ENCODE peak calls at places on chromosome 13, in nine cellular contexts. One of them, this sample, is unnamed.
A peak's percentile ranks its signal among the peaks of the same experiment; 100 is the strongest.

GRCh38 chr13:48896312-48896711 is 79.4 kb upstream of the FNDC3A start:
- DNase-seq in vagina: no peak
- DNase-seq in ascending aorta: no peak
- DNase-seq in heart right ventricle: no peak
- DNase-seq in IMR-90: peak; percentile 87
- DNase-seq in AG04450: peak; percentile 38
- DNase-seq in left lung: no peak
- DNase-seq in CD8-positive, alpha-beta memory T cell: no peak
- DNase-seq in breast epithelium: no peak
- DNase-seq in this sample: no peak

GRCh38 chr13:47790755-47791154 is 210.3 kb downstream of the SUCLA2 start:
- DNase-seq in CD8-positive, alpha-beta memory T cell: no peak
- DNase-seq in IMR-90: no peak
- DNase-seq in heart right ventricle: no peak
- DNase-seq in AG04450: no peak
- DNase-seq in left lung: no peak
- DNase-seq in ascending aorta: no peak
- DNase-seq in breast epithelium: no peak
- DNase-seq in vagina: no peak
- DNase-seq in this sample: no peak

GRCh38 chr13:66657165-66657895 is 572.8 kb downstream of the PCDH9 start:
- DNase-seq in IMR-90: peak; percentile 98
- DNase-seq in AG04450: peak; percentile 91
- DNase-seq in CD8-positive, alpha-beta memory T cell: no peak
- DNase-seq in vagina: no peak
- DNase-seq in ascending aorta: no peak
- DNase-seq in left lung: peak; percentile 39
- DNase-seq in breast epithelium: peak; percentile 80
- DNase-seq in heart right ventricle: peak; percentile 44
- DNase-seq in this sample: no peak

GRCh38 chr13:36778083-36778671 is 40.8 kb upstream of the RFXAP start:
- DNase-seq in IMR-90: peak; percentile 74
- DNase-seq in AG04450: peak; percentile 81
- DNase-seq in breast epithelium: no peak
- DNase-seq in heart right ventricle: no peak
- DNase-seq in ascending aorta: no peak
- DNase-seq in CD8-positive, alpha-beta memory T cell: no peak
- DNase-seq in left lung: no peak
- DNase-seq in vagina: no peak
- DNase-seq in this sample: no peak

GRCh38 chr13:26949701-26950345 is 189.2 kb upstream of the GPR12 start:
- DNase-seq in ascending aorta: no peak
- DNase-seq in CD8-positive, alpha-beta memory T cell: no peak
- DNase-seq in left lung: no peak
- DNase-seq in heart right ventricle: no peak
- DNase-seq in IMR-90: no peak
- DNase-seq in vagina: no peak
- DNase-seq in AG04450: no peak
- DNase-seq in breast epithelium: no peak
- DNase-seq in this sample: no peak

GRCh38 chr13:108195146-108195545 is 20.2 kb downstream of the LIG4 start:
- DNase-seq in IMR-90: peak; percentile 30
- DNase-seq in heart right ventricle: no peak
- DNase-seq in AG04450: no peak
- DNase-seq in CD8-positive, alpha-beta memory T cell: no peak
- DNase-seq in left lung: no peak
- DNase-seq in ascending aorta: no peak
- DNase-seq in vagina: no peak
- DNase-seq in breast epithelium: no peak
- DNase-seq in this sample: no peak

GRCh38 chr13:80873589-80873988 is 532.7 kb upstream of the SPRY2 start:
- DNase-seq in ascending aorta: no peak
- DNase-seq in IMR-90: no peak
- DNase-seq in AG04450: no peak
- DNase-seq in heart right ventricle: no peak
- DNase-seq in CD8-positive, alpha-beta memory T cell: no peak
- DNase-seq in breast epithelium: no peak
- DNase-seq in vagina: no peak
- DNase-seq in left lung: no peak
- DNase-seq in this sample: no peak

GRCh38 chr13:100674363-100674847 is at the start of gene TMTC4:
- DNase-seq in CD8-positive, alpha-beta memory T cell: no peak
- DNase-seq in heart right ventricle: no peak
- DNase-seq in ascending aorta: no peak
- DNase-seq in IMR-90: no peak
- DNase-seq in left lung: no peak
- DNase-seq in breast epithelium: no peak
- DNase-seq in vagina: no peak
- DNase-seq in AG04450: no peak
- DNase-seq in this sample: no peak

GRCh38 chr13:18949489-18949761 is 232.2 kb downstream of the TUBA3C start:
- DNase-seq in left lung: no peak
- DNase-seq in breast epithelium: no peak
- DNase-seq in AG04450: no peak
- DNase-seq in heart right ventricle: no peak
- DNase-seq in CD8-positive, alpha-beta memory T cell: no peak
- DNase-seq in vagina: no peak
- DNase-seq in IMR-90: no peak
- DNase-seq in ascending aorta: no peak
- DNase-seq in this sample: no peak

GRCh38 chr13:38697628-38698333 is 10.9 kb downstream of the FREM2 start:
- DNase-seq in heart right ventricle: no peak
- DNase-seq in breast epithelium: no peak
- DNase-seq in IMR-90: no peak
- DNase-seq in vagina: no peak
- DNase-seq in ascending aorta: no peak
- DNase-seq in left lung: no peak
- DNase-seq in CD8-positive, alpha-beta memory T cell: no peak
- DNase-seq in AG04450: no peak
- DNase-seq in this sample: no peak

GRCh38 chr13:64234255-64234654 is 2818.6 kb upstream of the PCDH20 start:
- DNase-seq in heart right ventricle: no peak
- DNase-seq in IMR-90: peak; percentile 65
- DNase-seq in vagina: no peak
- DNase-seq in CD8-positive, alpha-beta memory T cell: no peak
- DNase-seq in breast epithelium: no peak
- DNase-seq in left lung: no peak
- DNase-seq in ascending aorta: no peak
- DNase-seq in AG04450: no peak
- DNase-seq in this sample: no peak

GRCh38 chr13:66301482-66301881 is 928.7 kb downstream of the PCDH9 start:
- DNase-seq in IMR-90: no peak
- DNase-seq in CD8-positive, alpha-beta memory T cell: no peak
- DNase-seq in vagina: no peak
- DNase-seq in left lung: no peak
- DNase-seq in AG04450: no peak
- DNase-seq in heart right ventricle: no peak
- DNase-seq in ascending aorta: no peak
- DNase-seq in breast epithelium: no peak
- DNase-seq in this sample: no peak

GRCh38 chr13:106418556-106418955 is 116.9 kb downstream of the EFNB2 start:
- DNase-seq in heart right ventricle: no peak
- DNase-seq in AG04450: peak; percentile 46
- DNase-seq in vagina: no peak
- DNase-seq in ascending aorta: no peak
- DNase-seq in CD8-positive, alpha-beta memory T cell: no peak
- DNase-seq in breast epithelium: no peak
- DNase-seq in IMR-90: peak; percentile 74
- DNase-seq in left lung: no peak
- DNase-seq in this sample: no peak

DNA sequence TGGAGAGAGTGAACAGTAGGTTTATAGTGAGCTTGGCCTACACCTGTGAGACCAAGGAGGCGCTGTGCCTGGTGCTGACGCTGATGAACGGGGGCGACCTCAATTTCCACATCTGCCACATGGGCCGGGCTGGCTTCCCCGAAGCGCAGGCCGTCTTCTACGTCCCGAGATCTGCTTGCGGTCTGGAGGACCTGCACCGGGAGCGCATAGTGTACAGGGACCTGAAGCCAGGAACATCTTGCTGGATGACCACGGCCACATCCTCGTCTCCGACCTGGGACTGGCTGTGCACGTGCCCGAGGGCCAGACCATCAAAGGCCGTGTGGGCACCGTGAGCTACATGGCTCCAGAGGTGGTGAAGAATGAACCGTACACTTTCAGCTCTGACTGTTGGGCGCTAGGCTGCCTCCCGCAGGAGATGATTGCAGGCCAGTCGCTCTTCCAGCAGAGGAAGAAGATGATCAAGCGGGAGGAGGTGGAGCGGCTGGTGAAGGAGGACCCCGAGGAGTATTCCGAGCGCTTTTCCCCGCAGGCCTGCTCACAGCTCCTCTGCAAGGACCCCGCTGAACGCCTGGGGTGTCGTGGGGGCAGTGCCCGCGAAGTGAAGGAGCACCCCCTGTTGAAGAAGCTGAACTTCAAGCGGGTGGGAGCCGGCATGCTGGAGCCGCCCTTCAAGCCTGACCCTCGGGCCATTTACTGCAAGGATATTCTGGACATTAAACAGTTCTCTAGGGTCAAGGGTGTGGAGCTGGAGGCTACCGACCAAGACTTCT is 139.0 kb downstream of the ZDHHC20 start:
- DNase-seq in heart right ventricle: no peak
- DNase-seq in CD8-positive, alpha-beta memory T cell: no peak
- DNase-seq in ascending aorta: no peak
- DNase-seq in left lung: no peak
- DNase-seq in breast epithelium: no peak
- DNase-seq in IMR-90: no peak
- DNase-seq in vagina: no peak
- DNase-seq in AG04450: no peak
- DNase-seq in this sample: no peak
- H3K27ac ChIP-seq in heart right ventricle: no peak overlapping the region
- H3K27ac ChIP-seq in CD8-positive, alpha-beta memory T cell: no peak overlapping the region
- H3K27ac ChIP-seq in ascending aorta: no peak overlapping the region
- H3K27ac ChIP-seq in left lung: no peak overlapping the region
- H3K27ac ChIP-seq in breast epithelium: no peak overlapping the region
- H3K27ac ChIP-seq in IMR-90: no peak overlapping the region
- H3K27ac ChIP-seq in vagina: no peak overlapping the region
- H3K27ac ChIP-seq in AG04450: no peak overlapping the region
- H3K27ac ChIP-seq in this sample: no peak overlapping the region

GRCh38 chr13:110649551-110649950 is 34.2 kb downstream of the NAXD start:
- DNase-seq in breast epithelium: no peak
- DNase-seq in left lung: peak; percentile 19
- DNase-seq in CD8-positive, alpha-beta memory T cell: no peak
- DNase-seq in heart right ventricle: no peak
- DNase-seq in IMR-90: no peak
- DNase-seq in vagina: no peak
- DNase-seq in AG04450: no peak
- DNase-seq in ascending aorta: peak; percentile 46
- DNase-seq in this sample: no peak

GRCh38 chr13:110651726-110652230 is 36.4 kb downstream of the NAXD start:
- DNase-seq in left lung: peak; percentile 7
- DNase-seq in IMR-90: no peak
- DNase-seq in AG04450: no peak
- DNase-seq in heart right ventricle: no peak
- DNase-seq in ascending aorta: peak; percentile 49
- DNase-seq in CD8-positive, alpha-beta memory T cell: no peak
- DNase-seq in breast epithelium: no peak
- DNase-seq in vagina: no peak
- DNase-seq in this sample: no peak

GRCh38 chr13:110651271-110651670 is 35.9 kb downstream of the NAXD start:
- DNase-seq in ascending aorta: peak; percentile 56
- DNase-seq in vagina: no peak
- DNase-seq in IMR-90: no peak
- DNase-seq in breast epithelium: no peak
- DNase-seq in left lung: peak; percentile 15
- DNase-seq in CD8-positive, alpha-beta memory T cell: no peak
- DNase-seq in heart right ventricle: no peak
- DNase-seq in AG04450: no peak
- DNase-seq in this sample: no peak

GRCh38 chr13:110648848-110649421 is 33.6 kb downstream of the NAXD start:
- DNase-seq in ascending aorta: peak; percentile 56
- DNase-seq in left lung: peak; percentile 18
- DNase-seq in breast epithelium: no peak
- DNase-seq in heart right ventricle: no peak
- DNase-seq in vagina: no peak
- DNase-seq in CD8-positive, alpha-beta memory T cell: no peak
- DNase-seq in IMR-90: no peak
- DNase-seq in AG04450: no peak
- DNase-seq in this sample: no peak

GRCh38 chr13:110650436-110650835 is 35.1 kb downstream of the NAXD start:
- DNase-seq in vagina: no peak
- DNase-seq in ascending aorta: peak; percentile 39
- DNase-seq in AG04450: no peak
- DNase-seq in IMR-90: no peak
- DNase-seq in breast epithelium: no peak
- DNase-seq in left lung: peak; percentile 16
- DNase-seq in CD8-positive, alpha-beta memory T cell: no peak
- DNase-seq in heart right ventricle: no peak
- DNase-seq in this sample: no peak
- H3K27ac ChIP-seq in vagina: no peak overlapping the region
- H3K27ac ChIP-seq in ascending aorta: no peak overlapping the region
- H3K27ac ChIP-seq in AG04450: no peak overlapping the region
- H3K27ac ChIP-seq in IMR-90: no peak overlapping the region
- H3K27ac ChIP-seq in breast epithelium: no peak overlapping the region
- H3K27ac ChIP-seq in left lung: no peak overlapping the region
- H3K27ac ChIP-seq in CD8-positive, alpha-beta memory T cell: no peak overlapping the region
- H3K27ac ChIP-seq in heart right ventricle: no peak overlapping the region
- H3K27ac ChIP-seq in this sample: no peak overlapping the region

DNA sequence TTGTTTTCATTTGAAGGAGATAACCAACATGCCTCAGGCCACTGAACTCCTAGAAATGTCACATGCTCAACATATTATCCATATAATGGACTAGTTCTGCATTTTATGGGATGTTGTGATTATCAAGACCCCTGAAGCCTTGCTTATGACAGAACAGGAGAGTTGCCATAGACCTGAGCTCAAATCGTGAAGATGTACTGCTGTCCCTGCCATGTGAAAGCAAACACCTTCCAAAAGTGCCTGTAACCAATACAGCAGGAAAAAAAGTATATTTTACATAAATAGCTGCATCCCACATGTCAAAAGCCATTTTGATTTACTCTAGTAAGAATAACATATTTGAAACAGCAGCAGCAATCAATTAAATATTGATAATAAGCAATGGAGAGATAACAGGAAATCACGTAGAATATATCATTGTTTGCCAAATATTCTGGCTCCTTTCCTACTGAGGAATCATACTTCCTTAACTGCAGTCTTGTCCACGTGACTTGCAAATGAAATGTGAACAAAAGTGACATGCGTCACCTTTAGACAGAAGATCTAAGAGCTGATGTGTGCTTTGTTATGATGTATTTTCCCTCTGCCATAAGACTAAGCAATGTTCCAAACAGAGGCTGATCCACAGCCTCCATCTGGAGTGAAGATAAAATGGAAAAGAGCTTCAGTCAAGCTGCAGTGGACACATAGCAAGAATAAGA is 33.5 kb downstream of the SLC25A30 start:
- DNase-seq in left lung: no peak
- DNase-seq in IMR-90: no peak
- DNase-seq in breast epithelium: no peak
- DNase-seq in AG04450: no peak
- DNase-seq in vagina: no peak
- DNase-seq in heart right ventricle: no peak
- DNase-seq in CD8-positive, alpha-beta memory T cell: no peak
- DNase-seq in ascending aorta: no peak
- DNase-seq in this sample: no peak
- H3K27ac ChIP-seq in left lung: no peak overlapping the region
- H3K27ac ChIP-seq in IMR-90: no peak overlapping the region
- H3K27ac ChIP-seq in breast epithelium: no peak overlapping the region
- H3K27ac ChIP-seq in AG04450: no peak overlapping the region
- H3K27ac ChIP-seq in vagina: no peak overlapping the region
- H3K27ac ChIP-seq in heart right ventricle: peak overlapping the region; percentile 74
- H3K27ac ChIP-seq in CD8-positive, alpha-beta memory T cell: no peak overlapping the region
- H3K27ac ChIP-seq in ascending aorta: no peak overlapping the region
- H3K27ac ChIP-seq in this sample: no peak overlapping the region

GRCh38 chr13:23433171-23434153 is at the start of gene SACS:
- DNase-seq in AG04450: no peak
- DNase-seq in ascending aorta: no peak
- DNase-seq in left lung: no peak
- DNase-seq in CD8-positive, alpha-beta memory T cell: no peak
- DNase-seq in breast epithelium: no peak
- DNase-seq in IMR-90: peak; percentile 52
- DNase-seq in heart right ventricle: no peak
- DNase-seq in vagina: no peak
- DNase-seq in this sample: peak; percentile 91
- H3K27ac ChIP-seq in AG04450: peak within 1 kb of the TSS; percentile 33
- H3K27ac ChIP-seq in ascending aorta: peak within 1 kb of the TSS; percentile 51
- H3K27ac ChIP-seq in left lung: no peak within 1 kb of the TSS
- H3K27ac ChIP-seq in CD8-positive, alpha-beta memory T cell: no peak within 1 kb of the TSS
- H3K27ac ChIP-seq in breast epithelium: peak within 1 kb of the TSS; percentile 32
- H3K27ac ChIP-seq in IMR-90: peak within 1 kb of the TSS; percentile 83
- H3K27ac ChIP-seq in heart right ventricle: peak within 1 kb of the TSS; percentile 76
- H3K27ac ChIP-seq in vagina: peak within 1 kb of the TSS; percentile 11
- H3K27ac ChIP-seq in this sample: peak within 1 kb of the TSS; percentile 73